ENCODE peak calls at places on chromosomes 1 and 21, in five cellular contexts. One of them, this sample, is unnamed.

GRCh38 chr1:187630653-187631380 is 802.1 kb downstream of the PLA2G4A start:
- DNase-seq in ELR: no peak
- DNase-seq in NCI-H1417: no peak
- DNase-seq in activated T-helper 1 cell treated with anti-CD3 and anti-CD28 coated beads, Interleukin-2, amount 50 U/mL, for 16 hours: no peak
- DNase-seq in WTC11: no peak
- DNase-seq in this sample: no peak

GRCh38 chr1:2113620-2114135 is 63.5 kb downstream of the PRKCZ start:
- DNase-seq in ELR: no peak
- DNase-seq in NCI-H1417: no peak
- DNase-seq in activated T-helper 1 cell treated with anti-CD3 and anti-CD28 coated beads, Interleukin-2, amount 50 U/mL, for 16 hours: no peak
- DNase-seq in WTC11: no peak
- DNase-seq in this sample: no peak

GRCh38 chr1:195202271-195202670 is 1406.0 kb downstream of the KCNT2 start:
- DNase-seq in ELR: no peak
- DNase-seq in NCI-H1417: no peak
- DNase-seq in activated T-helper 1 cell treated with anti-CD3 and anti-CD28 coated beads, Interleukin-2, amount 50 U/mL, for 16 hours: no peak
- DNase-seq in WTC11: no peak
- DNase-seq in this sample: no peak

GRCh38 chr1:202240956-202241355 is 47.4 kb downstream of the LGR6 start:
- DNase-seq in ELR: no peak
- DNase-seq in NCI-H1417: no peak
- DNase-seq in activated T-helper 1 cell treated with anti-CD3 and anti-CD28 coated beads, Interleukin-2, amount 50 U/mL, for 16 hours: no peak
- DNase-seq in WTC11: no peak
- DNase-seq in this sample: no peak

GRCh38 chr1:207867136-207868081 is 43.5 kb downstream of the CD34 start:
- DNase-seq in ELR: no peak
- DNase-seq in NCI-H1417: no peak
- DNase-seq in activated T-helper 1 cell treated with anti-CD3 and anti-CD28 coated beads, Interleukin-2, amount 50 U/mL, for 16 hours: no peak
- DNase-seq in WTC11: no peak
- DNase-seq in this sample: no peak

GRCh38 chr1:227889863-227890405 is 57.8 kb downstream of the WNT9A start:
- DNase-seq in ELR: no peak
- DNase-seq in NCI-H1417: no peak
- DNase-seq in activated T-helper 1 cell treated with anti-CD3 and anti-CD28 coated beads, Interleukin-2, amount 50 U/mL, for 16 hours: no peak
- DNase-seq in WTC11: no peak
- DNase-seq in this sample: no peak

GRCh38 chr21:46264690-46265144 is 20.7 kb downstream of the MCM3AP start:
- DNase-seq in ELR: no peak
- DNase-seq in NCI-H1417: no peak
- DNase-seq in activated T-helper 1 cell treated with anti-CD3 and anti-CD28 coated beads, Interleukin-2, amount 50 U/mL, for 16 hours: no peak
- DNase-seq in WTC11: peak
- DNase-seq in this sample: no peak

GRCh38 chr21:40013001-40013735 is 145.9 kb downstream of the PCP4 start:
- DNase-seq in ELR: no peak
- DNase-seq in NCI-H1417: no peak
- DNase-seq in activated T-helper 1 cell treated with anti-CD3 and anti-CD28 coated beads, Interleukin-2, amount 50 U/mL, for 16 hours: no peak
- DNase-seq in WTC11: no peak
- DNase-seq in this sample: no peak

GRCh38 chr1:155127105-155127671 is 488 bp upstream of the EFNA1 start:
- DNase-seq in ELR: peak
- DNase-seq in NCI-H1417: peak
- DNase-seq in activated T-helper 1 cell treated with anti-CD3 and anti-CD28 coated beads, Interleukin-2, amount 50 U/mL, for 16 hours: no peak
- DNase-seq in WTC11: peak
- DNase-seq in this sample: no peak

GRCh38 chr21:45844181-45844580 is 137.4 kb upstream of the COL6A1 start:
- DNase-seq in ELR: no peak
- DNase-seq in NCI-H1417: no peak
- DNase-seq in activated T-helper 1 cell treated with anti-CD3 and anti-CD28 coated beads, Interleukin-2, amount 50 U/mL, for 16 hours: no peak
- DNase-seq in WTC11: no peak
- DNase-seq in this sample: no peak

GRCh38 chr1:86741947-86742572 is 37.7 kb downstream of the SH3GLB1 start:
- DNase-seq in ELR: peak
- DNase-seq in NCI-H1417: no peak
- DNase-seq in activated T-helper 1 cell treated with anti-CD3 and anti-CD28 coated beads, Interleukin-2, amount 50 U/mL, for 16 hours: no peak
- DNase-seq in WTC11: no peak
- DNase-seq in this sample: no peak

GRCh38 chr1:10272274-10272673 is 61.9 kb downstream of the KIF1B start:
- DNase-seq in ELR: no peak
- DNase-seq in NCI-H1417: no peak
- DNase-seq in activated T-helper 1 cell treated with anti-CD3 and anti-CD28 coated beads, Interleukin-2, amount 50 U/mL, for 16 hours: no peak
- DNase-seq in WTC11: no peak
- DNase-seq in this sample: no peak

GRCh38 chr1:209266590-209267172 is 316.8 kb upstream of the CAMK1G start:
- DNase-seq in ELR: peak
- DNase-seq in NCI-H1417: no peak
- DNase-seq in activated T-helper 1 cell treated with anti-CD3 and anti-CD28 coated beads, Interleukin-2, amount 50 U/mL, for 16 hours: no peak
- DNase-seq in WTC11: no peak
- DNase-seq in this sample: no peak

GRCh38 chr1:12341667-12342066 is 111.8 kb downstream of the VPS13D start:
- DNase-seq in ELR: no peak
- DNase-seq in NCI-H1417: no peak
- DNase-seq in activated T-helper 1 cell treated with anti-CD3 and anti-CD28 coated beads, Interleukin-2, amount 50 U/mL, for 16 hours: no peak
- DNase-seq in WTC11: no peak
- DNase-seq in this sample: no peak

GRCh38 chr1:79193211-79194079 is 186.9 kb upstream of the ADGRL4 start:
- DNase-seq in ELR: peak
- DNase-seq in NCI-H1417: no peak
- DNase-seq in activated T-helper 1 cell treated with anti-CD3 and anti-CD28 coated beads, Interleukin-2, amount 50 U/mL, for 16 hours: no peak
- DNase-seq in WTC11: peak
- DNase-seq in this sample: no peak

GRCh38 chr1:53350853-53351767 is 23.2 kb upstream of the LRP8 start:
- DNase-seq in ELR: no peak
- DNase-seq in NCI-H1417: no peak
- DNase-seq in activated T-helper 1 cell treated with anti-CD3 and anti-CD28 coated beads, Interleukin-2, amount 50 U/mL, for 16 hours: no peak
- DNase-seq in WTC11: no peak
- DNase-seq in this sample: no peak

GRCh38 chr1:240928265-240928664 is 316.3 kb upstream of the GREM2 start:
- DNase-seq in ELR: no peak
- DNase-seq in NCI-H1417: no peak
- DNase-seq in activated T-helper 1 cell treated with anti-CD3 and anti-CD28 coated beads, Interleukin-2, amount 50 U/mL, for 16 hours: no peak
- DNase-seq in WTC11: no peak
- DNase-seq in this sample: no peak

GRCh38 chr1:52142220-52143153 is 598 bp downstream of the ZFYVE9 start:
- DNase-seq in ELR: peak
- DNase-seq in NCI-H1417: peak
- DNase-seq in activated T-helper 1 cell treated with anti-CD3 and anti-CD28 coated beads, Interleukin-2, amount 50 U/mL, for 16 hours: no peak
- DNase-seq in WTC11: peak
- DNase-seq in this sample: no peak

GRCh38 chr1:40477680-40478057 is 579 bp downstream of the ZFP69 start:
- DNase-seq in ELR: peak
- DNase-seq in NCI-H1417: peak
- DNase-seq in activated T-helper 1 cell treated with anti-CD3 and anti-CD28 coated beads, Interleukin-2, amount 50 U/mL, for 16 hours: no peak
- DNase-seq in WTC11: no peak
- DNase-seq in this sample: no peak

GRCh38 chr21:34189506-34189905 is 116.1 kb downstream of the MRPS6 start:
- DNase-seq in ELR: no peak
- DNase-seq in NCI-H1417: no peak
- DNase-seq in activated T-helper 1 cell treated with anti-CD3 and anti-CD28 coated beads, Interleukin-2, amount 50 U/mL, for 16 hours: no peak
- DNase-seq in WTC11: no peak
- DNase-seq in this sample: no peak

GRCh38 chr1:206108635-206109034 is 8.6 kb downstream of the AVPR1B start:
- DNase-seq in ELR: no peak
- DNase-seq in NCI-H1417: no peak
- DNase-seq in activated T-helper 1 cell treated with anti-CD3 and anti-CD28 coated beads, Interleukin-2, amount 50 U/mL, for 16 hours: no peak
- DNase-seq in WTC11: no peak
- DNase-seq in this sample: no peak

GRCh38 chr1:18739408-18739807 is 108.8 kb downstream of the PAX7 start:
- DNase-seq in ELR: no peak
- DNase-seq in NCI-H1417: no peak
- DNase-seq in activated T-helper 1 cell treated with anti-CD3 and anti-CD28 coated beads, Interleukin-2, amount 50 U/mL, for 16 hours: no peak
- DNase-seq in WTC11: no peak
- DNase-seq in this sample: no peak

GRCh38 chr1:7470904-7471638 is 300.0 kb upstream of the VAMP3 start:
- DNase-seq in ELR: peak
- DNase-seq in NCI-H1417: no peak
- DNase-seq in activated T-helper 1 cell treated with anti-CD3 and anti-CD28 coated beads, Interleukin-2, amount 50 U/mL, for 16 hours: no peak
- DNase-seq in WTC11: no peak
- DNase-seq in this sample: no peak

GRCh38 chr21:43287111-43287973 is 118.5 kb downstream of the CRYAA start:
- DNase-seq in ELR: no peak
- DNase-seq in NCI-H1417: peak
- DNase-seq in activated T-helper 1 cell treated with anti-CD3 and anti-CD28 coated beads, Interleukin-2, amount 50 U/mL, for 16 hours: no peak
- DNase-seq in WTC11: no peak
- DNase-seq in this sample: no peak

GRCh38 chr1:203327684-203328457 is 22.6 kb downstream of the BTG2 start:
- DNase-seq in ELR: peak
- DNase-seq in NCI-H1417: peak
- DNase-seq in activated T-helper 1 cell treated with anti-CD3 and anti-CD28 coated beads, Interleukin-2, amount 50 U/mL, for 16 hours: peak
- DNase-seq in WTC11: no peak
- DNase-seq in this sample: peak